ENCODE peak calls at places on chromosomes 11 and 22, in six cellular contexts. E, I, R, P, D and W are unnamed samples.

GRCh38 chr11:38718049-38718448 is 2120.0 kb upstream of the RAG2 start:
- DNase-seq in D (no peak), P (no peak), R (no peak), I (no peak), E (no peak), W (peak; percentile 54)

GRCh38 chr11:1762537-1763302 is 1.0 kb downstream of the CTSD start:
- DNase-seq in P (peak; percentile 94), R (peak; percentile 8), E (no peak), I (no peak), D (no peak), W (no peak)

GRCh38 chr11:49505231-49505630 is 296.8 kb upstream of the FOLH1 start:
- DNase-seq in I (no peak), R (no peak), D (no peak), P (no peak), E (no peak), W (no peak)

GRCh38 chr22:31901388-31902137 is 42.8 kb upstream of the YWHAH start:
- DNase-seq in E (no peak), R (no peak), P (no peak), D (no peak), I (no peak), W (no peak)

GRCh38 chr11:112658521-112658920 is 302.7 kb upstream of the NCAM1 start:
- DNase-seq in E (no peak), P (no peak), R (no peak), I (no peak), D (no peak), W (no peak)

GRCh38 chr11:128715691-128716153 is 21.9 kb downstream of the FLI1 start:
- DNase-seq in E (peak; percentile 15), I (no peak), D (no peak), R (peak; percentile 16), P (no peak), W (peak; percentile 55)

GRCh38 chr11:130861902-130862552 is 54.3 kb downstream of the SNX19 start:
- DNase-seq in P (peak; percentile 82), I (peak; percentile 82), E (peak; percentile 93), R (peak; percentile 73), D (peak; percentile 88), W (peak; percentile 66)

GRCh38 chr22:17191163-17191562 is 28.1 kb downstream of the ADA2 start:
- DNase-seq in R (peak; percentile 11), I (no peak), E (no peak), P (no peak), D (no peak), W (no peak)

GRCh38 chr11:88157401-88157800 is 17.8 kb downstream of the RAB38 start:
- DNase-seq in R (no peak), I (no peak), P (no peak), D (no peak), E (no peak), W (no peak)

GRCh38 chr11:72144807-72145565 is 9.5 kb downstream of the FOLR3 start:
- DNase-seq in I (no peak), R (peak; percentile 73), D (no peak), E (no peak), P (no peak), W (peak; percentile 81)

GRCh38 chr11:74443071-74443864 is 24.1 kb downstream of the KCNE3 start:
- DNase-seq in D (no peak), I (no peak), E (no peak), R (no peak), P (peak; percentile 51), W (no peak)